ENCODE peak calls at places on chromosomes 3 and 15, in six cellular contexts. One of them, this sample, is unnamed.
A peak's percentile ranks its signal among the peaks of the same experiment; 100 is the strongest.

GRCh38 chr3:150238043-150238802 is 169.9 kb upstream of the TSC22D2 start:
- DNase-seq in ovary: no peak
- DNase-seq in dorsolateral prefrontal cortex: no peak
- DNase-seq in IMR-90: no peak
- DNase-seq in psoas muscle: no peak
- DNase-seq in DND-41: no peak
- DNase-seq in this sample: no peak

GRCh38 chr3:139020868-139021234 is at the start of gene PRR23B:
- DNase-seq in ovary: no peak
- DNase-seq in dorsolateral prefrontal cortex: no peak
- DNase-seq in IMR-90: no peak
- DNase-seq in psoas muscle: no peak
- DNase-seq in DND-41: no peak
- DNase-seq in this sample: no peak

GRCh38 chr3:62210016-62210415 is 163.3 kb downstream of the FEZF2 start:
- DNase-seq in ovary: no peak
- DNase-seq in dorsolateral prefrontal cortex: no peak
- DNase-seq in IMR-90: no peak
- DNase-seq in psoas muscle: no peak
- DNase-seq in DND-41: no peak
- DNase-seq in this sample: no peak

GRCh38 chr3:5187920-5188418 is 462 bp downstream of the EDEM1 start:
- DNase-seq in ovary: peak; percentile 42
- DNase-seq in dorsolateral prefrontal cortex: peak; percentile 52
- DNase-seq in IMR-90: peak; percentile 24
- DNase-seq in psoas muscle: peak; percentile 75
- DNase-seq in DND-41: peak; percentile 49
- DNase-seq in this sample: no peak

GRCh38 chr3:191362524-191363090 is 32.3 kb upstream of the UTS2B start:
- DNase-seq in ovary: no peak
- DNase-seq in dorsolateral prefrontal cortex: no peak
- DNase-seq in IMR-90: no peak
- DNase-seq in psoas muscle: no peak
- DNase-seq in DND-41: no peak
- DNase-seq in this sample: no peak

GRCh38 chr15:75673426-75674247 is 25.9 kb downstream of the SNX33 start:
- DNase-seq in ovary: peak; percentile 87
- DNase-seq in dorsolateral prefrontal cortex: no peak
- DNase-seq in IMR-90: peak; percentile 70
- DNase-seq in psoas muscle: peak; percentile 94
- DNase-seq in DND-41: no peak
- DNase-seq in this sample: no peak

GRCh38 chr15:98025237-98025636 is 64.7 kb downstream of the ARRDC4 start:
- DNase-seq in ovary: no peak
- DNase-seq in dorsolateral prefrontal cortex: no peak
- DNase-seq in IMR-90: peak; percentile 0
- DNase-seq in psoas muscle: no peak
- DNase-seq in DND-41: no peak
- DNase-seq in this sample: no peak

GRCh38 chr3:37826933-37827332 is 34.7 kb upstream of the CTDSPL start:
- DNase-seq in ovary: no peak
- DNase-seq in dorsolateral prefrontal cortex: no peak
- DNase-seq in IMR-90: no peak
- DNase-seq in psoas muscle: no peak
- DNase-seq in DND-41: no peak
- DNase-seq in this sample: no peak

GRCh38 chr3:125051715-125052581 is 3.8 kb downstream of the HEG1 start:
- DNase-seq in ovary: peak; percentile 55
- DNase-seq in dorsolateral prefrontal cortex: no peak
- DNase-seq in IMR-90: peak; percentile 91
- DNase-seq in psoas muscle: peak; percentile 74
- DNase-seq in DND-41: peak; percentile 82
- DNase-seq in this sample: no peak

GRCh38 chr3:58116161-58116955 is 94.4 kb downstream of the DNASE1L3 start:
- DNase-seq in ovary: no peak
- DNase-seq in dorsolateral prefrontal cortex: no peak
- DNase-seq in IMR-90: no peak
- DNase-seq in psoas muscle: no peak
- DNase-seq in DND-41: peak; percentile 57
- DNase-seq in this sample: peak; percentile 52

GRCh38 chr3:126781889-126782491 is 78.0 kb downstream of the CHCHD6 start:
- DNase-seq in ovary: no peak
- DNase-seq in dorsolateral prefrontal cortex: no peak
- DNase-seq in IMR-90: peak; percentile 86
- DNase-seq in psoas muscle: no peak
- DNase-seq in DND-41: no peak
- DNase-seq in this sample: no peak

GRCh38 chr3:69161587-69162196 is 39.3 kb upstream of the LMOD3 start:
- DNase-seq in ovary: peak; percentile 46
- DNase-seq in dorsolateral prefrontal cortex: no peak
- DNase-seq in IMR-90: peak; percentile 53
- DNase-seq in psoas muscle: no peak
- DNase-seq in DND-41: peak; percentile 46
- DNase-seq in this sample: peak; percentile 5

GRCh38 chr15:39578851-39579486 is 1.9 kb upstream of the THBS1 start:
- DNase-seq in ovary: no peak
- DNase-seq in dorsolateral prefrontal cortex: no peak
- DNase-seq in IMR-90: peak; percentile 52
- DNase-seq in psoas muscle: no peak
- DNase-seq in DND-41: no peak
- DNase-seq in this sample: no peak

GRCh38 chr15:42932833-42933515 is 12.4 kb upstream of the TTBK2 start:
- DNase-seq in ovary: no peak
- DNase-seq in dorsolateral prefrontal cortex: no peak
- DNase-seq in IMR-90: no peak
- DNase-seq in psoas muscle: no peak
- DNase-seq in DND-41: no peak
- DNase-seq in this sample: no peak

GRCh38 chr3:90092994-90093393 is 985.6 kb downstream of the EPHA3 start:
- DNase-seq in ovary: no peak
- DNase-seq in dorsolateral prefrontal cortex: no peak
- DNase-seq in IMR-90: peak; percentile 5
- DNase-seq in psoas muscle: no peak
- DNase-seq in DND-41: no peak
- DNase-seq in this sample: no peak

GRCh38 chr3:57331078-57331477 is 38.6 kb upstream of the ASB14 start:
- DNase-seq in ovary: no peak
- DNase-seq in dorsolateral prefrontal cortex: no peak
- DNase-seq in IMR-90: no peak
- DNase-seq in psoas muscle: no peak
- DNase-seq in DND-41: no peak
- DNase-seq in this sample: no peak

GRCh38 chr3:15647629-15648167 is 46.2 kb downstream of the BTD start:
- DNase-seq in ovary: no peak
- DNase-seq in dorsolateral prefrontal cortex: no peak
- DNase-seq in IMR-90: peak; percentile 99
- DNase-seq in psoas muscle: no peak
- DNase-seq in DND-41: peak; percentile 91
- DNase-seq in this sample: peak; percentile 94

GRCh38 chr3:52396907-52397591 is 47.9 kb downstream of the SEMA3G start:
- DNase-seq in ovary: no peak
- DNase-seq in dorsolateral prefrontal cortex: peak; percentile 33
- DNase-seq in IMR-90: no peak
- DNase-seq in psoas muscle: peak; percentile 38
- DNase-seq in DND-41: no peak
- DNase-seq in this sample: no peak

GRCh38 chr15:78007965-78008886 is 69.3 kb downstream of the TBC1D2B start:
- DNase-seq in ovary: peak; percentile 87
- DNase-seq in dorsolateral prefrontal cortex: no peak
- DNase-seq in IMR-90: peak; percentile 87
- DNase-seq in psoas muscle: peak; percentile 96
- DNase-seq in DND-41: no peak
- DNase-seq in this sample: no peak

GRCh38 chr3:54225841-54226528 is 103.6 kb downstream of the CACNA2D3 start:
- DNase-seq in ovary: no peak
- DNase-seq in dorsolateral prefrontal cortex: no peak
- DNase-seq in IMR-90: no peak
- DNase-seq in psoas muscle: no peak
- DNase-seq in DND-41: no peak
- DNase-seq in this sample: no peak

GRCh38 chr3:194423317-194423716 is 24.3 kb upstream of the GP5 start:
- DNase-seq in ovary: no peak
- DNase-seq in dorsolateral prefrontal cortex: no peak
- DNase-seq in IMR-90: peak; percentile 16
- DNase-seq in psoas muscle: no peak
- DNase-seq in DND-41: no peak
- DNase-seq in this sample: no peak

GRCh38 chr15:83698294-83698693 is 44.4 kb downstream of the ADAMTSL3 start:
- DNase-seq in ovary: peak; percentile 61
- DNase-seq in dorsolateral prefrontal cortex: no peak
- DNase-seq in IMR-90: peak; percentile 42
- DNase-seq in psoas muscle: peak; percentile 83
- DNase-seq in DND-41: no peak
- DNase-seq in this sample: no peak

GRCh38 chr15:64892850-64893403 is 18.8 kb upstream of the ANKDD1A start:
- DNase-seq in ovary: no peak
- DNase-seq in dorsolateral prefrontal cortex: no peak
- DNase-seq in IMR-90: no peak
- DNase-seq in psoas muscle: no peak
- DNase-seq in DND-41: no peak
- DNase-seq in this sample: no peak

GRCh38 chr3:186411994-186412393 is 50.0 kb upstream of the DGKG start:
- DNase-seq in ovary: no peak
- DNase-seq in dorsolateral prefrontal cortex: no peak
- DNase-seq in IMR-90: no peak
- DNase-seq in psoas muscle: no peak
- DNase-seq in DND-41: no peak
- DNase-seq in this sample: no peak

GRCh38 chr3:119428538-119428937 is 34.9 kb downstream of the TMEM39A start:
- DNase-seq in ovary: no peak
- DNase-seq in dorsolateral prefrontal cortex: no peak
- DNase-seq in IMR-90: no peak
- DNase-seq in psoas muscle: no peak
- DNase-seq in DND-41: no peak
- DNase-seq in this sample: no peak

GRCh38 chr3:64645236-64645635 is 42.6 kb downstream of the ADAMTS9 start:
- DNase-seq in ovary: no peak
- DNase-seq in dorsolateral prefrontal cortex: no peak
- DNase-seq in IMR-90: no peak
- DNase-seq in psoas muscle: no peak
- DNase-seq in DND-41: no peak
- DNase-seq in this sample: no peak

GRCh38 chr15:61831505-61831921 is 228.7 kb downstream of the VPS13C start:
- DNase-seq in ovary: no peak
- DNase-seq in dorsolateral prefrontal cortex: no peak
- DNase-seq in IMR-90: no peak
- DNase-seq in psoas muscle: no peak
- DNase-seq in DND-41: no peak
- DNase-seq in this sample: no peak

GRCh38 chr3:60160105-60160791 is 1091.0 kb downstream of the FHIT start:
- DNase-seq in ovary: no peak
- DNase-seq in dorsolateral prefrontal cortex: no peak
- DNase-seq in IMR-90: no peak
- DNase-seq in psoas muscle: no peak
- DNase-seq in DND-41: no peak
- DNase-seq in this sample: no peak

GRCh38 chr3:119700269-119700919 is 2.4 kb upstream of the CFAP91 start:
- DNase-seq in ovary: no peak
- DNase-seq in dorsolateral prefrontal cortex: no peak
- DNase-seq in IMR-90: peak; percentile 57
- DNase-seq in psoas muscle: no peak
- DNase-seq in DND-41: no peak
- DNase-seq in this sample: peak; percentile 76

GRCh38 chr3:32018723-32019564 is 37.4 kb downstream of the ZNF860 start:
- DNase-seq in ovary: no peak
- DNase-seq in dorsolateral prefrontal cortex: no peak
- DNase-seq in IMR-90: peak; percentile 57
- DNase-seq in psoas muscle: no peak
- DNase-seq in DND-41: no peak
- DNase-seq in this sample: no peak

GRCh38 chr3:145094355-145094941 is 1066.5 kb downstream of the PLOD2 start:
- DNase-seq in ovary: no peak
- DNase-seq in dorsolateral prefrontal cortex: no peak
- DNase-seq in IMR-90: peak; percentile 54
- DNase-seq in psoas muscle: no peak
- DNase-seq in DND-41: no peak
- DNase-seq in this sample: peak; percentile 3

GRCh38 chr15:60592386-60593339 is 113.7 kb upstream of the ICE2 start:
- DNase-seq in ovary: peak; percentile 88
- DNase-seq in dorsolateral prefrontal cortex: peak; percentile 92
- DNase-seq in IMR-90: peak; percentile 68
- DNase-seq in psoas muscle: peak; percentile 94
- DNase-seq in DND-41: peak; percentile 61
- DNase-seq in this sample: no peak

GRCh38 chr3:123421353-123422174 is 27.3 kb downstream of the ADCY5 start:
- DNase-seq in ovary: peak; percentile 71
- DNase-seq in dorsolateral prefrontal cortex: no peak
- DNase-seq in IMR-90: no peak
- DNase-seq in psoas muscle: peak; percentile 69
- DNase-seq in DND-41: peak; percentile 41
- DNase-seq in this sample: no peak

GRCh38 chr3:66036586-66037061 is 2.1 kb downstream of the MAGI1 start:
- DNase-seq in ovary: no peak
- DNase-seq in dorsolateral prefrontal cortex: no peak
- DNase-seq in IMR-90: peak; percentile 50
- DNase-seq in psoas muscle: no peak
- DNase-seq in DND-41: no peak
- DNase-seq in this sample: no peak
- H3K4me3 ChIP-seq in ovary: peak overlapping the region; percentile 83
- H3K4me3 ChIP-seq in dorsolateral prefrontal cortex: peak overlapping the region; percentile 94
- H3K4me3 ChIP-seq in IMR-90: peak overlapping the region; percentile 69
- H3K4me3 ChIP-seq in psoas muscle: peak overlapping the region; percentile 75
- H3K4me3 ChIP-seq in DND-41: no peak overlapping the region
- H3K4me3 ChIP-seq in this sample: no peak overlapping the region

GRCh38 chr3:71376499-71376898 is 207.0 kb downstream of the FOXP1 start:
- DNase-seq in ovary: no peak
- DNase-seq in dorsolateral prefrontal cortex: no peak
- DNase-seq in IMR-90: no peak
- DNase-seq in psoas muscle: no peak
- DNase-seq in DND-41: no peak
- DNase-seq in this sample: no peak
- TF ChIP-seq CTCF in ovary: no peak
- TF ChIP-seq CTCF in dorsolateral prefrontal cortex: no peak
- TF ChIP-seq CTCF in IMR-90: no peak
- TF ChIP-seq CTCF in psoas muscle: no peak
- TF ChIP-seq CTCF in DND-41: no peak
- TF ChIP-seq CTCF in this sample: no peak

GRCh38 chr15:94231728-94232086 is 346 bp downstream of the MCTP2 start:
- DNase-seq in ovary: no peak
- DNase-seq in dorsolateral prefrontal cortex: no peak
- DNase-seq in IMR-90: no peak
- DNase-seq in psoas muscle: peak; percentile 46
- DNase-seq in DND-41: no peak
- DNase-seq in this sample: no peak
- H3K4me3 ChIP-seq in ovary: peak overlapping the region; percentile 55
- H3K4me3 ChIP-seq in dorsolateral prefrontal cortex: peak overlapping the region; percentile 43
- H3K4me3 ChIP-seq in IMR-90: peak overlapping the region; percentile 85
- H3K4me3 ChIP-seq in psoas muscle: peak overlapping the region; percentile 61
- H3K4me3 ChIP-seq in DND-41: peak overlapping the region; percentile 76
- H3K4me3 ChIP-seq in this sample: peak overlapping the region; percentile 48

GRCh38 chr3:152268501-152269422 is at the start of gene MBNL1:
- DNase-seq in ovary: peak; percentile 79
- DNase-seq in dorsolateral prefrontal cortex: peak; percentile 83
- DNase-seq in IMR-90: peak; percentile 70
- DNase-seq in psoas muscle: peak; percentile 86
- DNase-seq in DND-41: peak; percentile 89
- DNase-seq in this sample: peak; percentile 86
- TF ChIP-seq CTCF in ovary: no peak
- TF ChIP-seq CTCF in dorsolateral prefrontal cortex: no peak
- TF ChIP-seq CTCF in IMR-90: no peak
- TF ChIP-seq CTCF in psoas muscle: no peak
- TF ChIP-seq CTCF in DND-41: no peak
- TF ChIP-seq CTCF in this sample: no peak